ENCODE peak calls at places on chromosome 18, in five cellular contexts. R is H9, C is IMR-90, I is mesenchymal stem cell, T is H1. H is an unnamed sample.

GRCh38 chr18:76980663-76981387 is 151.8 kb downstream of the MBP start:
- DNase-seq in C (no peak), T (peak), R (no peak), I (no peak), H (no peak)

GRCh38 chr18:77076111-77076510 is 56.5 kb downstream of the MBP start:
- DNase-seq in T (no peak), C (no peak), I (no peak), R (no peak), H (no peak)

GRCh38 chr18:56407631-56408030 is 230.8 kb downstream of the TXNL1 start:
- DNase-seq in R (no peak), T (no peak), C (no peak), I (no peak), H (no peak)

GRCh38 chr18:45828917-45829811 is 3.7 kb downstream of the SIGLEC15 start:
- DNase-seq in T (peak), I (no peak), R (peak), C (no peak), H (peak)

GRCh38 chr18:31679806-31680793 is 4.3 kb downstream of the B4GALT6 start:
- DNase-seq in T (no peak), I (peak), R (no peak), C (no peak), H (no peak)

GRCh38 chr18:39870586-39870985 is 2084.4 kb upstream of the PIK3C3 start:
- DNase-seq in C (no peak), R (no peak), I (no peak), T (no peak), H (no peak)

GRCh38 chr18:808502-808901 is 3.5 kb downstream of the YES1 start:
- DNase-seq in T (no peak), R (no peak), C (no peak), I (no peak), H (no peak)

GRCh38 chr18:66582151-66582550 is 21.7 kb downstream of the CDH19 start:
- DNase-seq in T (no peak), C (no peak), I (peak), R (no peak), H (no peak)

GRCh38 chr18:66749475-66750035 is 145.7 kb upstream of the CDH19 start:
- DNase-seq in R (no peak), C (no peak), T (no peak), I (no peak), H (no peak)

GRCh38 chr18:8088626-8089025 is 520.6 kb upstream of the RAB12 start:
- DNase-seq in I (no peak), T (no peak), R (no peak), C (no peak), H (no peak)

GRCh38 chr18:8669571-8669970 is 35.8 kb upstream of the MTCL1 start:
- DNase-seq in C (no peak), T (no peak), I (no peak), R (no peak), H (no peak)

GRCh38 chr18:11937874-11938478 is 29.9 kb upstream of the MPPE1 start:
- DNase-seq in C (peak), R (peak), I (peak), T (peak), H (peak)

GRCh38 chr18:62721837-62722795 is 6.8 kb downstream of the PHLPP1 start:
- DNase-seq in C (no peak), T (no peak), R (no peak), I (no peak), H (no peak)

GRCh38 chr18:68915066-68915465 is 117.2 kb downstream of the CCDC102B start:
- DNase-seq in I (no peak), C (no peak), R (no peak), T (no peak), H (no peak)

GRCh38 chr18:44693030-44693784 is 12.5 kb downstream of the SETBP1 start:
- DNase-seq in C (no peak), T (no peak), I (no peak), R (no peak), H (no peak)

GRCh38 chr18:31424383-31424988 is 23.1 kb upstream of the DSG3 start:
- DNase-seq in R (peak), C (peak), I (peak), T (peak), H (peak)

GRCh38 chr18:66439670-66440069 is 164.2 kb downstream of the CDH19 start:
- DNase-seq in R (no peak), T (no peak), C (no peak), I (no peak), H (no peak)

GRCh38 chr18:11251891-11252270 is 102.5 kb upstream of the PIEZO2 start:
- DNase-seq in T (no peak), I (peak), R (no peak), C (peak), H (no peak)

GRCh38 chr18:9711361-9712129 is 3.4 kb downstream of the RAB31 start:
- DNase-seq in C (no peak), R (no peak), I (no peak), T (no peak), H (peak)

GRCh38 chr18:50775207-50775606 is 44.6 kb downstream of the MRO start:
- DNase-seq in I (no peak), C (no peak), R (peak), T (no peak), H (no peak)

GRCh38 chr18:35193313-35193712 is 47.5 kb upstream of the ZNF397 start:
- DNase-seq in I (no peak), C (no peak), R (no peak), T (no peak), H (no peak)

GRCh38 chr18:11008544-11008943 is 140.8 kb downstream of the PIEZO2 start:
- DNase-seq in C (no peak), R (no peak), T (no peak), I (peak), H (no peak)

GRCh38 chr18:74368901-74369705 is 53.5 kb downstream of the C18orf63 start:
- DNase-seq in C (no peak), R (no peak), T (no peak), I (no peak), H (no peak)

GRCh38 chr18:76412010-76412817 is 82.8 kb downstream of the ZNF516 start:
- DNase-seq in I (no peak), R (peak), T (no peak), C (no peak), H (no peak)

GRCh38 chr18:21179590-21180220 is 62.3 kb upstream of the GREB1L start:
- DNase-seq in C (peak), T (peak), I (peak), R (peak), H (peak)

GRCh38 chr18:45282101-45282812 is 333.0 kb upstream of the SLC14A2 start:
- DNase-seq in T (no peak), R (no peak), C (no peak), I (no peak), H (no peak)

GRCh38 chr18:11146238-11146946 is 3.0 kb downstream of the PIEZO2 start:
- DNase-seq in T (peak), R (peak), I (no peak), C (no peak), H (no peak)

GRCh38 chr18:33900638-33901037 is 322.6 kb downstream of the ASXL3 start:
- DNase-seq in T (no peak), R (no peak), C (no peak), I (no peak), H (no peak)
- H4K91ac ChIP-seq in T (no peak), R (no peak), C (no peak), I (no peak), H (no peak)

GRCh38 chr18:79345981-79346380 is 49.7 kb upstream of the NFATC1 start:
- DNase-seq in I (no peak), T (no peak), R (no peak), C (no peak), H (no peak)
- H4K91ac ChIP-seq in I (peak), T (peak), R (no peak), C (no peak), H (no peak)

GRCh38 chr18:13178976-13179375 is 39.6 kb upstream of the LDLRAD4 start:
- DNase-seq in T (no peak), R (no peak), C (peak), I (peak), H (no peak)

GRCh38 chr18:13181765-13182164 is 36.8 kb upstream of the LDLRAD4 start:
- DNase-seq in C (no peak), R (peak), I (no peak), T (no peak), H (no peak)

GRCh38 chr18:13179566-13180113 is 38.9 kb upstream of the LDLRAD4 start:
- DNase-seq in I (no peak), R (no peak), C (no peak), T (no peak), H (no peak)

GRCh38 chr18:13183359-13183758 is 35.2 kb upstream of the LDLRAD4 start:
- DNase-seq in T (no peak), I (no peak), R (no peak), C (no peak), H (no peak)

DNA sequence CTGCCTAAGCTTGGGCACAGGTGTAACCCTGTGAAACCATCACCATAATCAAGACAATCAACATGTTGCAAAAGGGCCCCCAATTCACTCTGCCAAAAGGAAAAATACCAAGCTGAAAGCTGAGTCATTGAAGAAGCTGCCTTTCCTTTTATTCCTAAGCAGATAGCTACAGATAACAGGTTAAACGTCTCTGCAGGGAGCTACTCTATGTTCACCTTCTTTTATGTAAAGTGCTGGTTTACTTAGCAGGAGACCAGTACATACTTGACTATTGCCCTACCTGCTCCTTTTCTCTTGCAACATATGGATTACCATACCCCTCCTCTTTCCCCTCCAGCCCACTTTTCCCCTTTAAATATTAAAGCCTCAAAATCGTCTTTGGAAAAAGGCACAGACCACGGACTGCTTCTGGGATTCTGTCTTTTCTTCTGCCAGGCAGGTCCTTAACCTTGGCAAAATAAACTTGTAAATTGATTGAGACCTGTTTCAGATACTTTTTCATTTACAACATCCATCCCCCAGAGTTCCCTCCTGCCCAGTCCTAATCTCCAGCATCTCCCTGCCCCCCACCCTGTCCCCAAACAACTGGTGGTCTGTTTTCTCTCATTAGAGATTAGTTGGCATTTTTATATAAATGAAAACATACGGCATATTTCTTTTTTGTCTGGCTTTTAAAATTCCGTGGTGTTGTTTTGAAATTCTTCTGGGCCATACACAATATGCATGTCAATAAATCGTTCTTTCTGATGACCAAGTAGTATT is 37.8 kb upstream of the LDLRAD4 start:
- DNase-seq in T (no peak), I (no peak), C (no peak), R (no peak), H (no peak)
- H4K91ac ChIP-seq in T (no peak), I (no peak), C (no peak), R (no peak), H (no peak)

GRCh38 chr18:48996901-48997463 is 46.2 kb upstream of the SMAD7 start:
- DNase-seq in R (no peak), I (peak), T (no peak), C (peak), H (peak)

GRCh38 chr18:48996041-48996440 is 45.3 kb upstream of the SMAD7 start:
- DNase-seq in I (no peak), C (no peak), R (no peak), T (no peak), H (no peak)

GRCh38 chr18:48993586-48993985 is 42.8 kb upstream of the SMAD7 start:
- DNase-seq in T (no peak), C (peak), R (no peak), I (peak), H (no peak)

GRCh38 chr18:48994044-48994651 is 43.4 kb upstream of the SMAD7 start:
- DNase-seq in C (peak), R (no peak), T (no peak), I (peak), H (no peak)

GRCh38 chr18:48994926-48995835 is 44.4 kb upstream of the SMAD7 start:
- DNase-seq in I (no peak), C (no peak), T (no peak), R (no peak), H (no peak)
- H4K91ac ChIP-seq in I (peak), C (peak), T (no peak), R (no peak), H (peak)

GRCh38 chr18:79918089-79919011 is 33.1 kb downstream of the SLC66A2 start:
- DNase-seq in I (no peak), T (no peak), C (no peak), R (peak), H (no peak)
- H4K91ac ChIP-seq in I (no peak), T (no peak), C (no peak), R (no peak), H (no peak)

GRCh38 chr18:60350150-60350549 is 22.4 kb downstream of the MC4R start:
- DNase-seq in T (no peak), C (no peak), I (no peak), R (no peak), H (no peak)
- H4K91ac ChIP-seq in T (no peak), C (no peak), I (no peak), R (no peak), H (no peak)

DNA sequence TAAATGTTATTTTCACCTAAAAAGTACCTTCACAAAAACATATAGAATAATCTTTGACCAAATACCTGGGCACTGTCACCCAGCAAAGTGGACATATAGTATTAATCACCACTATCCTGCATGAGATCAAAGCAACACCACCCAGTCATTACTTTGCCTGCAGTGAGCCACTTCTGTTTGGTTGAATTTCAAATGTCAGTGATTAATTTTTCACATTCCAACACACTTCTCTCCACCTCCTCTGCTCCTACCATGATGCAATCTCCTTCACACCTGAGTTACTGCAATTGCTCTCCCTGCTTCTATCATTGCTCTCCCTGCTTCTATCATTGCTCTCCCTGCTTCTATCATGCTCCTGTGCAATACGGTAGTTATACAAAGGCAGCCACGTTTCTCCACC is 106.0 kb upstream of the NETO1 start:
- DNase-seq in C (no peak), I (no peak), R (no peak), T (no peak), H (no peak)
- H4K91ac ChIP-seq in C (no peak), I (no peak), R (no peak), T (no peak), H (no peak)

DNA sequence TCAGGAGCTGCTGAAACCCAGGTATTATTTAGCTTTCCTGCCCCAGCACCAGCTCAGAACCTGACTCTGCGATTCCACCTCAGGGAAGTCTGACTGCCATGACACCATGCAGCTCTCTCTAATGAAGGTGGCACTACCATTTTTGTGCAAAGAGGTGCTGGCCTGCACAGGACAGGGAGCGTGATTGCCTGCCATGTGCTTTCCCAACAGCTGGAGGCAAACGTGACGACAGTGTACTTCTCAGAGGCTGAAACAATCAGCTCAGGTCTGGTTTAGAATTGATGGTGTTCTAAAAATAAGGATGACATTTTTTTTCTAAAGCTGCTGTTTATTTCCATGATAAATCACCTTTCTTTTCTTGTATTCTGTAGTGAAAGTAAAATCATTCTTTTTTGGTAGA is 75.2 kb upstream of the TTC39C start:
- DNase-seq in C (no peak), R (no peak), T (no peak), I (no peak), H (no peak)
- H4K91ac ChIP-seq in C (no peak), R (no peak), T (peak), I (no peak), H (no peak)